ENCODE peak calls at places on chromosomes 16 and 17, in six cellular contexts. One of them, this sample, is unnamed.
A peak's percentile ranks its signal among the peaks of the same experiment; 100 is the strongest.

GRCh38 chr17:54892360-54892759 is 8.3 kb upstream of the TOM1L1 start:
- DNase-seq in dorsolateral prefrontal cortex: no peak
- DNase-seq in neural progenitor cell: no peak
- DNase-seq in astrocyte of the spinal cord: no peak
- DNase-seq in cardiac muscle cell: no peak
- DNase-seq in transverse colon: no peak
- DNase-seq in this sample: no peak

GRCh38 chr16:48963306-48963705 is 318.3 kb downstream of the CBLN1 start:
- DNase-seq in dorsolateral prefrontal cortex: no peak
- DNase-seq in neural progenitor cell: no peak
- DNase-seq in astrocyte of the spinal cord: peak; percentile 32
- DNase-seq in cardiac muscle cell: no peak
- DNase-seq in transverse colon: no peak
- DNase-seq in this sample: peak; percentile 38

GRCh38 chr17:49787932-49788442 is 494 bp upstream of the KAT7 start:
- DNase-seq in dorsolateral prefrontal cortex: no peak
- DNase-seq in neural progenitor cell: peak; percentile 47
- DNase-seq in astrocyte of the spinal cord: no peak
- DNase-seq in cardiac muscle cell: no peak
- DNase-seq in transverse colon: peak; percentile 26
- DNase-seq in this sample: no peak

GRCh38 chr16:51971184-51971583 is 575.8 kb downstream of the TOX3 start:
- DNase-seq in dorsolateral prefrontal cortex: no peak
- DNase-seq in neural progenitor cell: peak; percentile 55
- DNase-seq in astrocyte of the spinal cord: peak; percentile 5
- DNase-seq in cardiac muscle cell: peak; percentile 63
- DNase-seq in transverse colon: no peak
- DNase-seq in this sample: peak; percentile 19

GRCh38 chr17:78563189-78564145 is 13.7 kb downstream of the DNAH17 start:
- DNase-seq in dorsolateral prefrontal cortex: no peak
- DNase-seq in neural progenitor cell: no peak
- DNase-seq in astrocyte of the spinal cord: no peak
- DNase-seq in cardiac muscle cell: no peak
- DNase-seq in transverse colon: no peak
- DNase-seq in this sample: no peak

GRCh38 chr17:41738077-41738800 is 3.8 kb upstream of the HAP1 start:
- DNase-seq in dorsolateral prefrontal cortex: peak; percentile 79
- DNase-seq in neural progenitor cell: peak; percentile 90
- DNase-seq in astrocyte of the spinal cord: peak; percentile 78
- DNase-seq in cardiac muscle cell: peak; percentile 86
- DNase-seq in transverse colon: peak; percentile 87
- DNase-seq in this sample: peak; percentile 89

GRCh38 chr17:12410721-12411120 is 255.0 kb upstream of the MYOCD start:
- DNase-seq in dorsolateral prefrontal cortex: no peak
- DNase-seq in neural progenitor cell: no peak
- DNase-seq in astrocyte of the spinal cord: no peak
- DNase-seq in cardiac muscle cell: no peak
- DNase-seq in transverse colon: no peak
- DNase-seq in this sample: no peak

GRCh38 chr17:20127660-20128413 is 118.7 kb downstream of the SPECC1 start:
- DNase-seq in dorsolateral prefrontal cortex: no peak
- DNase-seq in neural progenitor cell: no peak
- DNase-seq in astrocyte of the spinal cord: no peak
- DNase-seq in cardiac muscle cell: peak; percentile 48
- DNase-seq in transverse colon: no peak
- DNase-seq in this sample: peak; percentile 16

GRCh38 chr16:11114366-11115164 is 141.4 kb downstream of the SOCS1 start:
- DNase-seq in dorsolateral prefrontal cortex: no peak
- DNase-seq in neural progenitor cell: no peak
- DNase-seq in astrocyte of the spinal cord: no peak
- DNase-seq in cardiac muscle cell: no peak
- DNase-seq in transverse colon: no peak
- DNase-seq in this sample: no peak

GRCh38 chr16:84115919-84116719 is 623 bp downstream of the MBTPS1 start:
- DNase-seq in dorsolateral prefrontal cortex: peak; percentile 56
- DNase-seq in neural progenitor cell: no peak
- DNase-seq in astrocyte of the spinal cord: peak; percentile 40
- DNase-seq in cardiac muscle cell: peak; percentile 66
- DNase-seq in transverse colon: peak; percentile 62
- DNase-seq in this sample: no peak

GRCh38 chr17:28553000-28553505 is 629 bp upstream of the UNC119 start:
- DNase-seq in dorsolateral prefrontal cortex: no peak
- DNase-seq in neural progenitor cell: no peak
- DNase-seq in astrocyte of the spinal cord: no peak
- DNase-seq in cardiac muscle cell: no peak
- DNase-seq in transverse colon: no peak
- DNase-seq in this sample: no peak

GRCh38 chr17:35374766-35375344 is 1.4 kb upstream of the SLFN11 start:
- DNase-seq in dorsolateral prefrontal cortex: no peak
- DNase-seq in neural progenitor cell: no peak
- DNase-seq in astrocyte of the spinal cord: no peak
- DNase-seq in cardiac muscle cell: no peak
- DNase-seq in transverse colon: no peak
- DNase-seq in this sample: no peak
- H3K4me3 ChIP-seq in dorsolateral prefrontal cortex: peak overlapping the region; percentile 62
- H3K4me3 ChIP-seq in neural progenitor cell: peak overlapping the region; percentile 42
- H3K4me3 ChIP-seq in astrocyte of the spinal cord: peak overlapping the region; percentile 49
- H3K4me3 ChIP-seq in cardiac muscle cell: no peak overlapping the region
- H3K4me3 ChIP-seq in transverse colon: peak overlapping the region; percentile 68
- H3K4me3 ChIP-seq in this sample: peak overlapping the region; percentile 42

GRCh38 chr16:69411064-69411985 is 13.1 kb upstream of the CYB5B start:
- DNase-seq in dorsolateral prefrontal cortex: no peak
- DNase-seq in neural progenitor cell: no peak
- DNase-seq in astrocyte of the spinal cord: no peak
- DNase-seq in cardiac muscle cell: no peak
- DNase-seq in transverse colon: no peak
- DNase-seq in this sample: no peak

GRCh38 chr16:69417537-69418199 is 6.8 kb upstream of the CYB5B start:
- DNase-seq in dorsolateral prefrontal cortex: peak; percentile 21
- DNase-seq in neural progenitor cell: no peak
- DNase-seq in astrocyte of the spinal cord: peak; percentile 13
- DNase-seq in cardiac muscle cell: no peak
- DNase-seq in transverse colon: no peak
- DNase-seq in this sample: peak; percentile 35

GRCh38 chr16:69412287-69412686 is 12.1 kb upstream of the CYB5B start:
- DNase-seq in dorsolateral prefrontal cortex: no peak
- DNase-seq in neural progenitor cell: no peak
- DNase-seq in astrocyte of the spinal cord: peak; percentile 80
- DNase-seq in cardiac muscle cell: no peak
- DNase-seq in transverse colon: no peak
- DNase-seq in this sample: no peak

GRCh38 chr16:69410285-69410990 is 14.0 kb upstream of the CYB5B start:
- DNase-seq in dorsolateral prefrontal cortex: no peak
- DNase-seq in neural progenitor cell: no peak
- DNase-seq in astrocyte of the spinal cord: peak; percentile 81
- DNase-seq in cardiac muscle cell: no peak
- DNase-seq in transverse colon: no peak
- DNase-seq in this sample: no peak

GRCh38 chr16:69413045-69413664 is 11.3 kb upstream of the CYB5B start:
- DNase-seq in dorsolateral prefrontal cortex: no peak
- DNase-seq in neural progenitor cell: no peak
- DNase-seq in astrocyte of the spinal cord: no peak
- DNase-seq in cardiac muscle cell: no peak
- DNase-seq in transverse colon: no peak
- DNase-seq in this sample: no peak
- H3K4me3 ChIP-seq in dorsolateral prefrontal cortex: no peak overlapping the region
- H3K4me3 ChIP-seq in neural progenitor cell: no peak overlapping the region
- H3K4me3 ChIP-seq in astrocyte of the spinal cord: no peak overlapping the region
- H3K4me3 ChIP-seq in cardiac muscle cell: no peak overlapping the region
- H3K4me3 ChIP-seq in transverse colon: no peak overlapping the region
- H3K4me3 ChIP-seq in this sample: no peak overlapping the region

GRCh38 chr16:2237076-2237551 is 870 bp downstream of the DNASE1L2 start:
- DNase-seq in dorsolateral prefrontal cortex: no peak
- DNase-seq in neural progenitor cell: no peak
- DNase-seq in astrocyte of the spinal cord: no peak
- DNase-seq in cardiac muscle cell: no peak
- DNase-seq in transverse colon: no peak
- DNase-seq in this sample: no peak

GRCh38 chr16:2237552-2238395 is 1.5 kb downstream of the DNASE1L2 start:
- DNase-seq in dorsolateral prefrontal cortex: no peak
- DNase-seq in neural progenitor cell: peak; percentile 52
- DNase-seq in astrocyte of the spinal cord: no peak
- DNase-seq in cardiac muscle cell: no peak
- DNase-seq in transverse colon: no peak
- DNase-seq in this sample: no peak

GRCh38 chr16:2239231-2239675 is 3.0 kb downstream of the DNASE1L2 start:
- DNase-seq in dorsolateral prefrontal cortex: no peak
- DNase-seq in neural progenitor cell: no peak
- DNase-seq in astrocyte of the spinal cord: no peak
- DNase-seq in cardiac muscle cell: no peak
- DNase-seq in transverse colon: no peak
- DNase-seq in this sample: no peak

GRCh38 chr16:2236362-2237075 is at the start of gene DNASE1L2:
- DNase-seq in dorsolateral prefrontal cortex: no peak
- DNase-seq in neural progenitor cell: peak; percentile 80
- DNase-seq in astrocyte of the spinal cord: no peak
- DNase-seq in cardiac muscle cell: peak; percentile 80
- DNase-seq in transverse colon: no peak
- DNase-seq in this sample: peak; percentile 59

DNA sequence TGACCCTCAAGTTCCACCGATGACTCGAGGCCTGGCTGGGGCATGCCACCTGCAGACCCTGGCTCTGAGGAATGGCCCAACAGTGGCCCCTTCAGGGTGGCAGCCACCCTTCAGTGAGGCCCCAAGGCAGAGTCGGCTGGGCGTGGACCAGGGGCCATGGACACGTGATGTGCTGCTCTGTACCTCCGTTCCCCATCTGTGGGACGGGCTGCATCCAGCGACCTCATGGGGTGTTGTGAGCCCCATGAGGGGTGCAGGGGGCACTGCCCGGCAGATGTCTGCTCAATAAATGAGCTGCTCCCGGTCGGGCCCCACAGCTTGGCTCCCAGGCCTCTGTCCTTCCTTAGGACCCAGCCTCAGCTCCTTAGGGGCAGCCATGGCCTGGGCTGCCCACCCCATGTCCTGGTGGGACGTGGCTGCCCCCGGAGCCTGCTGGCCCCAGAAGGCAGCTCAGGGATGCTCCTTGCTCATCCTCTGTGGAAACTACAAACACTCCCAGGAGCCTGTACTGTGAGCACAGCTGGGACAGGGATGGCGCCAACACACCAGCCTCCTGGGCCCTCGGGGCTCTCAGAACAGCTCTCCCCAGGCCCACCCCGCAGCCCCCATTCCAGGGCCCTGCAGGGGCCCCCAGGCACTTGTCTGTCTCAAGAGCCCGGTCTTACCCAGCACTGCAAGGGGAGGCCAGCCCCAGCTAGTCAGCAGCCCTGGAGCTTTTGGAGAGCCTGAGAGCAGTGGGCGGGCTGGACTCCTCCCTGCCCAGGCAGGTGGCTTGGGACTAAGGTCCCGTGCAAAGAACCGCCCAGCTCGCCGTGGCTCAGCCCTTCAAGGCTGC is 2.4 kb downstream of the DNASE1L2 start:
- DNase-seq in dorsolateral prefrontal cortex: no peak
- DNase-seq in neural progenitor cell: peak; percentile 51
- DNase-seq in astrocyte of the spinal cord: no peak
- DNase-seq in cardiac muscle cell: no peak
- DNase-seq in transverse colon: no peak
- DNase-seq in this sample: no peak
- H3K4me3 ChIP-seq in dorsolateral prefrontal cortex: no peak overlapping the region
- H3K4me3 ChIP-seq in neural progenitor cell: no peak overlapping the region
- H3K4me3 ChIP-seq in astrocyte of the spinal cord: no peak overlapping the region
- H3K4me3 ChIP-seq in cardiac muscle cell: no peak overlapping the region
- H3K4me3 ChIP-seq in transverse colon: no peak overlapping the region
- H3K4me3 ChIP-seq in this sample: no peak overlapping the region

DNA sequence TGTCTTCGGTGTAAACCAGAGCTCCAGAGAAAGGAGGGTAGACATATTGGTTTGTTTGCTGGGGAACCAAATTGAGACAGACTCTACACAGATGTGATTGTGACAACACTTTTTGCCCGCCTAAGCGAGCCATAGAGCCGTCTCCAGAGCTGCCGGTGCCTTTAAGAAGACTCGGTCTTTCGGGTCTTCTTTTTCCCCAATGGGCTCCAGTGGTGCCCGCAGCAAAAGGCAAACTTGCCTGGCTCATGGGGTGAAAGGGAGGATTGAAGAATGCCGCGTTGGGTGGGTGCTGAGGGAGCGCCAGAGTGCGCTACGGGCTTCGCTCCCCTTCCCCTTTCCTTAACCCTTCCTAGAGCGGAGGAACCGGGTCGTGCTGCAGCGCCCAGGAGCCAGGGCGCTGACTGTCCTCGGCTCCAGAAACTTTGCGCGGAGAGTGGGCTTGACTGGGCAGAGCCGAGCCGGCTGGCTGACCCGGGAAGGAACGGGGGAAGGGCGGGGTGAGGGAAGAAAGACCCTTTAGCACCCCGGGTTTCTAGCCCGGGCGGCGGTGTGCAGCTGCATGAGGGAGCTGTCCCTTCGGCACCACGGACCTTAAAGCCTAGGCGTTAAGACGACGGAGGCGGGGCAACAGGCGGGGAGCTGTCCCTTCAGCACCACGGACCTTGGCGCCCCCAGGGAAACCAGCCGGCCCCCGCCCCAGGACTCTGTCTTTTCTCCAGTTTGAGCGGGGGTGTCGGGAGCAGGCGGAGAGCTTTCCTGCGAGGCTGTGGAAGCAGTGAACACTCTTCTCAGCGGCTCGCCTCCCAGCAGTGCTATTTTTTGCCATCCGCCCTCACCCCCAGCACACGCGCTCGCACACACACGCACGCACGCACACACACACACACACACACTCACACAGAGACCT is at the start of gene CACNG3:
- DNase-seq in dorsolateral prefrontal cortex: peak; percentile 55
- DNase-seq in neural progenitor cell: peak; percentile 99
- DNase-seq in astrocyte of the spinal cord: peak; percentile 1
- DNase-seq in cardiac muscle cell: peak; percentile 97
- DNase-seq in transverse colon: peak; percentile 9
- DNase-seq in this sample: peak; percentile 90
- H3K4me3 ChIP-seq in dorsolateral prefrontal cortex: peak within 1 kb of the TSS; percentile 68
- H3K4me3 ChIP-seq in neural progenitor cell: peak within 1 kb of the TSS; percentile 47
- H3K4me3 ChIP-seq in astrocyte of the spinal cord: no peak within 1 kb of the TSS
- H3K4me3 ChIP-seq in cardiac muscle cell: no peak within 1 kb of the TSS
- H3K4me3 ChIP-seq in transverse colon: no peak within 1 kb of the TSS
- H3K4me3 ChIP-seq in this sample: no peak within 1 kb of the TSS

DNA sequence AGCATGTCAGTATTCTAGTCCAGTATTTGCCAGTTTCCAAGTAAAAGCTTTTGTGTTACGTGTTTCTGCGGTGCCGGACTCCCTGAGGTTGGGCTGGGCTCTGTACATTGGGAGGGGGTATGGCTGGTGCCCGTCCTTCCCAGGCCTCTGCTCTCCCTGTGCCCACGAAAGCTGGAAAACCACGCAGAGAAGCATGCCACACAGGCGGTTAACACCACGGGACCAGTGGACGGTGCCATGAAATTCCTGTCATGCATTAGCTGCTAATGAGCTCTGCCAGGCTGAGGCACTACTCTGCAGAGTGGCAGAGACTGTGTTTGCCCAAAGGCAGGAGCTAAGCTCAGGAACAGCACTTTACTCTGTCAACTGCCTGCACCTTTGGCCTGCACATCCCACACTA is 8.1 kb downstream of the SMIM5 start:
- DNase-seq in dorsolateral prefrontal cortex: no peak
- DNase-seq in neural progenitor cell: no peak
- DNase-seq in astrocyte of the spinal cord: no peak
- DNase-seq in cardiac muscle cell: no peak
- DNase-seq in transverse colon: no peak
- DNase-seq in this sample: no peak
- H3K4me3 ChIP-seq in dorsolateral prefrontal cortex: no peak overlapping the region
- H3K4me3 ChIP-seq in neural progenitor cell: no peak overlapping the region
- H3K4me3 ChIP-seq in astrocyte of the spinal cord: no peak overlapping the region
- H3K4me3 ChIP-seq in cardiac muscle cell: no peak overlapping the region
- H3K4me3 ChIP-seq in transverse colon: no peak overlapping the region
- H3K4me3 ChIP-seq in this sample: no peak overlapping the region

GRCh38 chr17:73645050-73645871 is 1.0 kb upstream of the SDK2 start:
- DNase-seq in dorsolateral prefrontal cortex: peak; percentile 48
- DNase-seq in neural progenitor cell: peak; percentile 94
- DNase-seq in astrocyte of the spinal cord: peak; percentile 5
- DNase-seq in cardiac muscle cell: peak; percentile 92
- DNase-seq in transverse colon: peak; percentile 36
- DNase-seq in this sample: peak; percentile 79
- H3K4me3 ChIP-seq in dorsolateral prefrontal cortex: peak overlapping the region; percentile 73
- H3K4me3 ChIP-seq in neural progenitor cell: peak overlapping the region; percentile 87
- H3K4me3 ChIP-seq in astrocyte of the spinal cord: no peak overlapping the region
- H3K4me3 ChIP-seq in cardiac muscle cell: peak overlapping the region; percentile 80
- H3K4me3 ChIP-seq in transverse colon: peak overlapping the region; percentile 59
- H3K4me3 ChIP-seq in this sample: peak overlapping the region; percentile 17

GRCh38 chr16:85611455-85612190 is 1.5 kb upstream of the GSE1 start:
- DNase-seq in dorsolateral prefrontal cortex: peak; percentile 80
- DNase-seq in neural progenitor cell: peak; percentile 84
- DNase-seq in astrocyte of the spinal cord: peak; percentile 71
- DNase-seq in cardiac muscle cell: peak; percentile 79
- DNase-seq in transverse colon: peak; percentile 86
- DNase-seq in this sample: peak; percentile 92
- H3K4me3 ChIP-seq in dorsolateral prefrontal cortex: peak overlapping the region; percentile 65
- H3K4me3 ChIP-seq in neural progenitor cell: peak overlapping the region; percentile 73
- H3K4me3 ChIP-seq in astrocyte of the spinal cord: peak overlapping the region; percentile 49
- H3K4me3 ChIP-seq in cardiac muscle cell: peak overlapping the region; percentile 75
- H3K4me3 ChIP-seq in transverse colon: peak overlapping the region; percentile 62
- H3K4me3 ChIP-seq in this sample: peak overlapping the region; percentile 81

This sample was measured in hepatocyte.